ENCODE peak calls at places on chromosomes 1 and 21, in four cellular contexts. One of them, this sample, is unnamed.
A peak's percentile ranks its signal among the peaks of the same experiment; 100 is the strongest.

GRCh38 chr1:44048816-44049215 is 17.6 kb upstream of the SLC6A9 start:
- DNase-seq in SK-N-SH: no peak
- DNase-seq in heart left ventricle: no peak
- DNase-seq in HL-60: no peak
- DNase-seq in this sample: no peak

GRCh38 chr1:198072177-198072576 is 84.6 kb upstream of the NEK7 start:
- DNase-seq in HL-60: no peak
- DNase-seq in SK-N-SH: no peak
- DNase-seq in heart left ventricle: no peak
- DNase-seq in this sample: no peak

GRCh38 chr1:230833511-230833910 is 34.8 kb downstream of the C1orf198 start:
- DNase-seq in HL-60: no peak
- DNase-seq in SK-N-SH: no peak
- DNase-seq in heart left ventricle: no peak
- DNase-seq in this sample: no peak

GRCh38 chr1:153795934-153796785 is 21.0 kb downstream of the SLC27A3 start:
- DNase-seq in heart left ventricle: peak; percentile 56
- DNase-seq in HL-60: no peak
- DNase-seq in SK-N-SH: no peak
- DNase-seq in this sample: no peak

GRCh38 chr1:225635649-225636048 is 17.3 kb downstream of the ENAH start:
- DNase-seq in heart left ventricle: no peak
- DNase-seq in HL-60: no peak
- DNase-seq in SK-N-SH: no peak
- DNase-seq in this sample: no peak

GRCh38 chr1:112510340-112510739 is 1.6 kb downstream of the WNT2B start:
- DNase-seq in heart left ventricle: no peak
- DNase-seq in SK-N-SH: no peak
- DNase-seq in HL-60: no peak
- DNase-seq in this sample: no peak

GRCh38 chr1:30322859-30323257 is 400.5 kb downstream of the MATN1 start:
- DNase-seq in HL-60: no peak
- DNase-seq in SK-N-SH: no peak
- DNase-seq in heart left ventricle: no peak
- DNase-seq in this sample: peak; percentile 3

GRCh38 chr1:185556551-185556950 is 177.6 kb upstream of the HMCN1 start:
- DNase-seq in SK-N-SH: no peak
- DNase-seq in heart left ventricle: no peak
- DNase-seq in HL-60: no peak
- DNase-seq in this sample: no peak

GRCh38 chr1:94884101-94884875 is 42.6 kb downstream of the CNN3 start:
- DNase-seq in SK-N-SH: peak; percentile 71
- DNase-seq in HL-60: no peak
- DNase-seq in heart left ventricle: no peak
- DNase-seq in this sample: no peak

GRCh38 chr1:221182791-221183533 is 303.7 kb downstream of the HLX start:
- DNase-seq in HL-60: peak; percentile 43
- DNase-seq in heart left ventricle: no peak
- DNase-seq in SK-N-SH: no peak
- DNase-seq in this sample: no peak

GRCh38 chr1:26526287-26526686 is 3.3 kb upstream of the RPS6KA1 start:
- DNase-seq in HL-60: no peak
- DNase-seq in heart left ventricle: no peak
- DNase-seq in SK-N-SH: no peak
- DNase-seq in this sample: no peak

GRCh38 chr1:21184266-21184665 is 7.6 kb upstream of the EIF4G3 start:
- DNase-seq in SK-N-SH: no peak
- DNase-seq in HL-60: no peak
- DNase-seq in heart left ventricle: no peak
- DNase-seq in this sample: no peak

GRCh38 chr1:38781872-38782617 is 77.5 kb downstream of the RRAGC start:
- DNase-seq in heart left ventricle: no peak
- DNase-seq in HL-60: no peak
- DNase-seq in SK-N-SH: no peak
- DNase-seq in this sample: no peak

GRCh38 chr1:204075116-204075636 is 2.3 kb downstream of the SOX13 start:
- DNase-seq in heart left ventricle: no peak
- DNase-seq in HL-60: no peak
- DNase-seq in SK-N-SH: no peak
- DNase-seq in this sample: no peak

GRCh38 chr1:214688891-214689290 is 85.9 kb downstream of the CENPF start:
- DNase-seq in heart left ventricle: no peak
- DNase-seq in HL-60: no peak
- DNase-seq in SK-N-SH: no peak
- DNase-seq in this sample: no peak

GRCh38 chr1:92184632-92185031 is 33.1 kb upstream of the C1orf146 start:
- DNase-seq in heart left ventricle: no peak
- DNase-seq in HL-60: no peak
- DNase-seq in SK-N-SH: no peak
- DNase-seq in this sample: no peak

GRCh38 chr1:53062731-53063591 is 948 bp downstream of the PODN start:
- DNase-seq in HL-60: no peak
- DNase-seq in heart left ventricle: peak; percentile 62
- DNase-seq in SK-N-SH: peak; percentile 72
- DNase-seq in this sample: no peak

GRCh38 chr1:172719694-172720138 is 60.8 kb downstream of the FASLG start:
- DNase-seq in SK-N-SH: peak; percentile 57
- DNase-seq in HL-60: no peak
- DNase-seq in heart left ventricle: no peak
- DNase-seq in this sample: no peak

GRCh38 chr1:191892716-191893115 is 265.5 kb upstream of the RGS18 start:
- DNase-seq in HL-60: peak; percentile 3
- DNase-seq in heart left ventricle: no peak
- DNase-seq in SK-N-SH: no peak
- DNase-seq in this sample: no peak

GRCh38 chr1:185045793-185046441 is 559 bp downstream of the RNF2 start:
- DNase-seq in SK-N-SH: peak; percentile 84
- DNase-seq in HL-60: no peak
- DNase-seq in heart left ventricle: no peak
- DNase-seq in this sample: peak; percentile 29

GRCh38 chr1:207084701-207085180 is 3.9 kb upstream of the C4BPB start:
- DNase-seq in SK-N-SH: peak; percentile 45
- DNase-seq in heart left ventricle: no peak
- DNase-seq in HL-60: peak; percentile 13
- DNase-seq in this sample: no peak

GRCh38 chr21:32523463-32523862 is 61.9 kb downstream of the TCP10L start:
- DNase-seq in HL-60: no peak
- DNase-seq in SK-N-SH: no peak
- DNase-seq in heart left ventricle: no peak
- DNase-seq in this sample: no peak

GRCh38 chr1:11615109-11615508 is 39.1 kb downstream of the FBXO2 start:
- DNase-seq in heart left ventricle: no peak
- DNase-seq in HL-60: no peak
- DNase-seq in SK-N-SH: no peak
- DNase-seq in this sample: no peak

GRCh38 chr1:41320860-41321259 is 40.4 kb upstream of the FOXO6 start:
- DNase-seq in SK-N-SH: no peak
- DNase-seq in heart left ventricle: no peak
- DNase-seq in HL-60: no peak
- DNase-seq in this sample: no peak

GRCh38 chr21:41876928-41877652 is 2.1 kb downstream of the PRDM15 start:
- DNase-seq in SK-N-SH: no peak
- DNase-seq in HL-60: no peak
- DNase-seq in heart left ventricle: no peak
- DNase-seq in this sample: no peak

GRCh38 chr1:183363967-183364366 is 54.2 kb downstream of the NMNAT2 start:
- DNase-seq in heart left ventricle: no peak
- DNase-seq in HL-60: peak; percentile 78
- DNase-seq in SK-N-SH: no peak
- DNase-seq in this sample: no peak

GRCh38 chr1:114466334-114467014 is 44.5 kb downstream of the TRIM33 start:
- DNase-seq in HL-60: no peak
- DNase-seq in heart left ventricle: no peak
- DNase-seq in SK-N-SH: no peak
- DNase-seq in this sample: no peak

GRCh38 chr21:16583567-16583966 is 853.8 kb downstream of the USP25 start:
- DNase-seq in heart left ventricle: no peak
- DNase-seq in SK-N-SH: no peak
- DNase-seq in HL-60: no peak
- DNase-seq in this sample: no peak

GRCh38 chr1:224501836-224502235 is 67.2 kb upstream of the WDR26 start:
- DNase-seq in HL-60: no peak
- DNase-seq in heart left ventricle: no peak
- DNase-seq in SK-N-SH: no peak
- DNase-seq in this sample: no peak

GRCh38 chr21:37673801-37674575 is 242.3 kb downstream of the KCNJ6 start:
- DNase-seq in SK-N-SH: no peak
- DNase-seq in HL-60: no peak
- DNase-seq in heart left ventricle: no peak
- DNase-seq in this sample: no peak

GRCh38 chr1:212967767-212968166 is 17.4 kb downstream of the VASH2 start:
- DNase-seq in HL-60: peak; percentile 12
- DNase-seq in heart left ventricle: no peak
- DNase-seq in SK-N-SH: peak; percentile 57
- DNase-seq in this sample: no peak

GRCh38 chr1:7221823-7222462 is 436.7 kb downstream of the CAMTA1 start:
- DNase-seq in SK-N-SH: no peak
- DNase-seq in HL-60: no peak
- DNase-seq in heart left ventricle: no peak
- DNase-seq in this sample: no peak

GRCh38 chr1:202638019-202638887 is 72.0 kb downstream of the SYT2 start:
- DNase-seq in SK-N-SH: no peak
- DNase-seq in heart left ventricle: no peak
- DNase-seq in HL-60: no peak
- DNase-seq in this sample: no peak

DNA sequence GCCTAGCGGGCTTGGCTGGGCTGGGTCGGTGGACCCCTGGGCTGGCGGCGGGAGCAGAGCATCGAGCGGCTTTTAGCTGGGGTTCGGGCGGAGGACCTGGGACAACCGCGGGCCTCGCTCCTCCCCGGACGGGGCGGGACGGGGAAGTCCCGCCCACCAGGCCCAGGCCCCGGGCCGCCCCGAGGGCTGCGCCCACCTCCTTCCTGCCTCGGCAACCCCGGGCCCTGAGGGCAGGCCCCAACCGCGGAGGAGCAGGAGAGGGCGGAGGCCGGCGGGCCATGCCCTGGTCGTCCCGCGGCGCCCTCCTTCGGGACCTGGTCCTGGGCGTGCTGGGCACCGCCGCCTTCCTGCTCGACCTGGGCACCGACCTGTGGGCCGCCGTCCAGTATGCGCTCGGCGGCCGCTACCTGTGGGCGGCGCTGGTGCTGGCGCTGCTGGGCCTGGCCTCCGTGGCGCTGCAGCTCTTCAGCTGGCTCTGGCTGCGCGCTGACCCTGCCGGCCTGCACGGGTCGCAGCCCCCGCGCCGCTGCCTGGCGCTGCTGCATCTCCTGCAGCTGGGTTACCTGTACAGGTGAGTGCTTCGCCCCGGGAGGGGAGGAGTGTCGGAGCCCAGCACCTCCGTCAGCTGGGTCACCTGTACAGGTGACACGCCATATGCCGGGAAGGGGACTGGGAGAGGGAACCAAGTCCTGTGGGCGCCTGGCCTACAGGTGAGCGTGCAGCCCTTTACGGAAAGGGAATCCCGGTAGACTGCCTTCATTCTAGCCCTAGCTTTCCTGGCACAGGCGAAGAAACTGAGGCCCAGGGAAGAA is at the start of gene XKR8:
- DNase-seq in SK-N-SH: no peak
- DNase-seq in heart left ventricle: peak; percentile 94
- DNase-seq in HL-60: peak; percentile 82
- DNase-seq in this sample: peak; percentile 81
- TF ChIP-seq CTCF in SK-N-SH: no peak
- TF ChIP-seq CTCF in heart left ventricle: peak; percentile 20
- TF ChIP-seq CTCF in HL-60: no peak
- TF ChIP-seq CTCF in this sample: peak; percentile 52

GRCh38 chr1:160330119-160330518 is 12.9 kb downstream of the COPA start:
- DNase-seq in heart left ventricle: no peak
- DNase-seq in HL-60: no peak
- DNase-seq in SK-N-SH: no peak
- DNase-seq in this sample: no peak
- TF ChIP-seq CTCF in heart left ventricle: no peak
- TF ChIP-seq CTCF in HL-60: no peak
- TF ChIP-seq CTCF in SK-N-SH: no peak
- TF ChIP-seq CTCF in this sample: no peak

GRCh38 chr1:155052412-155053400 is 1.6 kb downstream of the ADAM15 start:
- DNase-seq in SK-N-SH: peak; percentile 59
- DNase-seq in HL-60: no peak
- DNase-seq in heart left ventricle: peak; percentile 74
- DNase-seq in this sample: no peak
- TF ChIP-seq CTCF in SK-N-SH: peak; percentile 53
- TF ChIP-seq CTCF in HL-60: peak; percentile 26
- TF ChIP-seq CTCF in heart left ventricle: no peak
- TF ChIP-seq CTCF in this sample: no peak

DNA sequence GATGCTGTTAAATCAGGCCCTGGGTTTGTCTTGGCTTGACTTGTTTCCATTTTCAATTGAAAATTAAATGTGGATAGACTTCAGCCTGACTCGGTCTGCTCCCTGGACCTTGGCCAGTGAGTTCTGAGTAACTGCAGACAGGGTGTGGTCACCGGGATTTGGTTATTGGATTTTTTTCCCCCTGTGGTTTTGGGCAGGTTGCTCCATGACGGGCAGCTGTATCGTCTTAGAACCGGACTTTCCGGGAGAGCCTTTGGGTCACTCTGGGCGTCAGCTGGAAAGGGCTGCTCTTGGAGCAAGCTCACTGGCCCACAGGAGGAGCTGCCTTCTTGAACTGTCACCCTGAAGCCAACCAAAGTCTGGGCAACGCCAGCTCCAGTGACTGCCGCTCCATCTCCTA is 75.0 kb downstream of the CLIC6 start:
- DNase-seq in SK-N-SH: no peak
- DNase-seq in HL-60: no peak
- DNase-seq in heart left ventricle: no peak
- DNase-seq in this sample: no peak
- TF ChIP-seq CTCF in SK-N-SH: no peak
- TF ChIP-seq CTCF in HL-60: no peak
- TF ChIP-seq CTCF in heart left ventricle: no peak
- TF ChIP-seq CTCF in this sample: no peak

GRCh38 chr1:9448132-9449105 is 90.8 kb upstream of the SLC25A33 start:
- DNase-seq in SK-N-SH: peak; percentile 35
- DNase-seq in HL-60: no peak
- DNase-seq in heart left ventricle: peak; percentile 10
- DNase-seq in this sample: no peak
- TF ChIP-seq CTCF in SK-N-SH: no peak
- TF ChIP-seq CTCF in HL-60: no peak
- TF ChIP-seq CTCF in heart left ventricle: no peak
- TF ChIP-seq CTCF in this sample: no peak

GRCh38 chr1:64675718-64676345 is 69.0 kb upstream of the RAVER2 start:
- DNase-seq in HL-60: no peak
- DNase-seq in heart left ventricle: no peak
- DNase-seq in SK-N-SH: peak; percentile 41
- DNase-seq in this sample: no peak
- TF ChIP-seq CTCF in HL-60: peak; percentile 48
- TF ChIP-seq CTCF in heart left ventricle: peak; percentile 73
- TF ChIP-seq CTCF in SK-N-SH: peak; percentile 68
- TF ChIP-seq CTCF in this sample: peak; percentile 76

DNA sequence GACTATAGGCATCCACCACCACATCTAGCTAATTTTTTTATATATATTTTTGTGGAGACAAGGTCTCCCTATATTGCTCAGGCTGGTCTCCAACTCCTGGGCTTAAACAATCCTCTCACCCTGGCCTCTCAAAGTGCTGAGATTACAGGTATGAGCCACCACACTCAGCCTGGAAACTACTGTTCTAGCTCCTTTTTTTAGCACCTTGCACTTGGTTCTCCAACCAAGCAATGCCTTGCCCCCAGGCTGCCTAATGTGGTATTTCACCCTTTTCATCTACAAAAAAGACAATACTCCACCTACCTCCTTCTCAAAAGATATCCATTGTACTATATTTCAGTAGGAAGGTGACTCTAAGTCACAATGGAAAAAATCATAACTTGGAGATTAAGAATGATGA is 6.7 kb downstream of the ARNT start:
- DNase-seq in SK-N-SH: no peak
- DNase-seq in HL-60: no peak
- DNase-seq in heart left ventricle: no peak
- DNase-seq in this sample: no peak
- TF ChIP-seq CTCF in SK-N-SH: no peak
- TF ChIP-seq CTCF in HL-60: no peak
- TF ChIP-seq CTCF in heart left ventricle: no peak
- TF ChIP-seq CTCF in this sample: no peak